ENCODE peak calls at places on chromosome 9, in eight cellular contexts. M, N, Z, L, E, Y, U and J are unnamed samples.

GRCh38 chr9:137783521-137783920 is 94.1 kb upstream of the CACNA1B start:
- DNase-seq in N (no peak), Z (no peak), U (no peak), Y (no peak), L (no peak), M (no peak), E (no peak), J (no peak)

GRCh38 chr9:72579880-72580570 is 58.6 kb downstream of the TMC1 start:
- DNase-seq in E (no peak), Y (no peak), M (no peak), L (no peak), U (no peak), Z (no peak), N (no peak), J (no peak)

GRCh38 chr9:126357074-126357473 is 30.4 kb downstream of the MVB12B start:
- DNase-seq in Z (no peak), L (no peak), N (no peak), U (peak), E (no peak), Y (no peak), M (no peak), J (no peak)

GRCh38 chr9:81824802-81825770 is 103.1 kb upstream of the SPATA31D4 start:
- DNase-seq in L (no peak), E (no peak), U (no peak), M (no peak), Y (no peak), Z (no peak), N (no peak), J (no peak)

GRCh38 chr9:105341784-105342183 is 97.3 kb downstream of the SLC44A1 start:
- DNase-seq in U (no peak), Z (no peak), N (no peak), L (peak), Y (no peak), M (no peak), E (no peak), J (no peak)

GRCh38 chr9:107222020-107222522 is 61.0 kb upstream of the RAD23B start:
- DNase-seq in U (no peak), Y (no peak), Z (no peak), N (no peak), L (no peak), M (no peak), E (no peak), J (no peak)

GRCh38 chr9:13568851-13569618 is 289.5 kb upstream of the MPDZ start:
- DNase-seq in Z (peak), N (no peak), Y (no peak), U (peak), L (peak), M (no peak), E (peak), J (peak)

GRCh38 chr9:93828331-93829097 is 126.6 kb downstream of the BARX1 start:
- DNase-seq in N (no peak), M (no peak), L (no peak), U (no peak), Z (peak), Y (no peak), E (no peak), J (no peak)

GRCh38 chr9:88852794-88853193 is 138.5 kb upstream of the S1PR3 start:
- DNase-seq in M (no peak), U (no peak), Z (no peak), E (no peak), N (no peak), Y (peak), L (no peak), J (no peak)

GRCh38 chr9:86353591-86354047 is 591 bp downstream of the TUT7 start:
- DNase-seq in M (no peak), Z (no peak), L (peak), U (peak), Y (no peak), E (peak), N (no peak), J (peak)

GRCh38 chr9:96116275-96117051 is 185.5 kb downstream of the HSD17B3 start:
- DNase-seq in U (no peak), Y (no peak), E (no peak), M (no peak), N (no peak), Z (no peak), L (no peak), J (no peak)

GRCh38 chr9:138078846-138079245 is 201.3 kb downstream of the CACNA1B start:
- DNase-seq in N (no peak), U (no peak), L (no peak), E (no peak), M (no peak), Y (no peak), Z (no peak), J (no peak)

GRCh38 chr9:121331992-121332685 is 37.9 kb downstream of the STOM start:
- DNase-seq in U (no peak), N (no peak), Y (peak), Z (no peak), L (no peak), M (no peak), E (no peak), J (no peak)

GRCh38 chr9:109323771-109324170 is 2.9 kb upstream of the EPB41L4B start:
- DNase-seq in Y (no peak), Z (no peak), L (no peak), M (no peak), E (no peak), N (no peak), U (no peak), J (no peak)

GRCh38 chr9:4397917-4398316 is 92.4 kb upstream of the SLC1A1 start:
- DNase-seq in U (no peak), L (no peak), Y (no peak), M (no peak), Z (no peak), E (no peak), N (no peak), J (no peak)

GRCh38 chr9:128146591-128147120 is 2.6 kb upstream of the LCN2 start:
- DNase-seq in N (no peak), Z (peak), Y (no peak), E (no peak), U (no peak), L (no peak), M (no peak), J (no peak)

GRCh38 chr9:134559013-134559412 is 82.6 kb upstream of the COL5A1 start:
- DNase-seq in Y (no peak), N (no peak), Z (peak), E (no peak), L (no peak), M (no peak), U (no peak), J (no peak)

GRCh38 chr9:133064241-133065069 is 2.7 kb downstream of the CEL start:
- DNase-seq in E (no peak), Y (no peak), N (no peak), Z (no peak), U (no peak), M (no peak), L (no peak), J (no peak)

GRCh38 chr9:131739192-131739961 is 499 bp downstream of the RAPGEF1 start:
- DNase-seq in Z (peak), N (peak), Y (peak), E (no peak), U (peak), M (no peak), L (no peak), J (no peak)

GRCh38 chr9:119164716-119165115 is 204.5 kb downstream of the BRINP1 start:
- DNase-seq in M (no peak), E (peak), N (no peak), Z (no peak), U (peak), L (no peak), Y (no peak), J (no peak)

GRCh38 chr9:132697230-132697629 is 27.0 kb downstream of the GTF3C4 start:
- DNase-seq in U (no peak), M (no peak), N (no peak), E (no peak), L (peak), Y (no peak), Z (no peak), J (no peak)

GRCh38 chr9:94772654-94773303 is 46.3 kb downstream of the AOPEP start:
- DNase-seq in N (no peak), E (peak), M (no peak), U (peak), Z (no peak), L (no peak), Y (no peak), J (peak)

GRCh38 chr9:77457916-77458592 is 190.1 kb downstream of the GNA14 start:
- DNase-seq in Z (peak), L (peak), U (peak), N (peak), Y (peak), M (peak), E (peak), J (peak)

GRCh38 chr9:8732367-8733075 is 932.9 kb upstream of the DMAC1 start:
- DNase-seq in Z (no peak), E (no peak), L (no peak), U (no peak), N (no peak), Y (peak), M (no peak), J (peak)

GRCh38 chr9:36969216-36969771 is 64.8 kb downstream of the PAX5 start:
- DNase-seq in N (no peak), Z (no peak), L (no peak), M (no peak), U (no peak), Y (no peak), E (no peak), J (no peak)

GRCh38 chr9:88497224-88497623 is 37.8 kb upstream of the NXNL2 start:
- DNase-seq in N (no peak), Y (no peak), E (no peak), L (no peak), Z (no peak), U (no peak), M (no peak), J (no peak)

GRCh38 chr9:82790868-82791267 is 272.1 kb downstream of the RASEF start:
- DNase-seq in M (no peak), Z (no peak), U (no peak), E (no peak), N (no peak), Y (no peak), L (no peak), J (no peak)

GRCh38 chr9:6845881-6846280 is 88.1 kb downstream of the KDM4C start:
- DNase-seq in L (no peak), Y (no peak), E (no peak), N (no peak), M (no peak), Z (no peak), U (no peak), J (no peak)

GRCh38 chr9:110765926-110766325 is 97.3 kb downstream of the MUSK start:
- DNase-seq in M (no peak), U (no peak), L (no peak), E (no peak), Z (no peak), Y (no peak), N (no peak), J (no peak)

GRCh38 chr9:131402738-131403492 is 9.0 kb downstream of the PRRC2B start:
- DNase-seq in Y (no peak), E (peak), L (peak), M (no peak), U (no peak), N (no peak), Z (peak), J (peak)

GRCh38 chr9:91131433-91131839 is 230.3 kb downstream of the AUH start:
- DNase-seq in L (no peak), Y (peak), M (no peak), E (no peak), Z (peak), N (peak), U (no peak), J (no peak)

GRCh38 chr9:133420392-133420827 is 1.8 kb upstream of the ADAMTS13 start:
- DNase-seq in U (no peak), Y (no peak), M (no peak), L (peak), N (no peak), Z (no peak), E (no peak), J (no peak)

GRCh38 chr9:127074561-127075548 is 47.6 kb downstream of the ANGPTL2 start:
- DNase-seq in U (no peak), E (no peak), Y (no peak), L (no peak), Z (no peak), M (no peak), N (no peak), J (no peak)

GRCh38 chr9:89431930-89432725 is 65.8 kb downstream of the SEMA4D start:
- DNase-seq in N (no peak), U (no peak), M (no peak), E (no peak), Z (peak), L (no peak), Y (no peak), J (no peak)

GRCh38 chr9:84207443-84208032 is 133.0 kb downstream of the SLC28A3 start:
- DNase-seq in Z (no peak), M (no peak), E (no peak), U (no peak), L (no peak), Y (peak), N (no peak), J (no peak)